ENCODE peak calls at places on chromosomes 4 and X, in five cellular contexts. B, X, Y, D and T are unnamed samples.
A peak's percentile ranks its signal among the peaks of the same experiment; 100 is the strongest.

GRCh38 chr4:107913283-107913899 is 18.0 kb upstream of the CYP2U1 start:
- DNase-seq in Y (peak; percentile 83), B (no peak), X (peak; percentile 50), D (no peak), T (peak; percentile 48)

GRCh38 chr4:168645933-168646768 is 149.3 kb downstream of the PALLD start:
- DNase-seq in D (no peak), Y (no peak), X (no peak), B (no peak), T (no peak)

GRCh38 chrX:151790421-151791160 is 56.0 kb downstream of the CNGA2 start:
- DNase-seq in X (no peak), Y (no peak), B (no peak), D (no peak), T (peak; percentile 1)

GRCh38 chr4:93299116-93299515 is 529.4 kb upstream of the ATOH1 start:
- DNase-seq in Y (no peak), B (no peak), X (no peak), D (no peak), T (no peak)

GRCh38 chr4:102196221-102196620 is 149.1 kb downstream of the SLC39A8 start:
- DNase-seq in Y (peak; percentile 53), D (no peak), X (no peak), B (no peak), T (no peak)

GRCh38 chr4:22607382-22607781 is 85.4 kb upstream of the GBA3 start:
- DNase-seq in X (peak; percentile 23), Y (peak; percentile 68), D (no peak), B (no peak), T (peak; percentile 41)

GRCh38 chrX:154827624-154828408 is 6.6 kb downstream of the SMIM9 start:
- DNase-seq in X (no peak), D (no peak), B (no peak), Y (no peak), T (no peak)

GRCh38 chr4:94372579-94372978 is 29.9 kb upstream of the HPGDS start:
- DNase-seq in X (no peak), Y (no peak), D (no peak), B (no peak), T (no peak)

GRCh38 chr4:113300384-113301011 is 251.0 kb downstream of the ANK2 start:
- DNase-seq in D (no peak), Y (peak; percentile 89), B (no peak), X (peak; percentile 11), T (peak; percentile 77)

GRCh38 chrX:153318811-153319210 is 2.8 kb downstream of the PNMA6F start:
- DNase-seq in Y (no peak), D (no peak), X (no peak), B (no peak), T (no peak)

GRCh38 chr4:30716158-30716557 is 4.0 kb upstream of the PCDH7 start:
- DNase-seq in D (no peak), X (no peak), B (no peak), Y (peak; percentile 38), T (peak; percentile 68)

GRCh38 chr4:175874290-175874689 is 62.2 kb upstream of the GPM6A start:
- DNase-seq in X (no peak), D (no peak), Y (no peak), B (no peak), T (no peak)

GRCh38 chrX:24282381-24283121 is 31.3 kb downstream of the SUPT20HL2 start:
- DNase-seq in B (no peak), X (no peak), D (no peak), Y (no peak), T (peak; percentile 19)

GRCh38 chr4:115678425-115678941 is 565.1 kb upstream of the NDST4 start:
- DNase-seq in X (no peak), D (no peak), Y (no peak), B (no peak), T (no peak)

GRCh38 chr4:14434483-14434882 is 567.8 kb upstream of the CPEB2 start:
- DNase-seq in D (no peak), X (no peak), Y (peak; percentile 27), B (no peak), T (no peak)
- H3K4me3 ChIP-seq in D (no peak overlapping the region), X (no peak overlapping the region), Y (no peak overlapping the region), B (no peak overlapping the region), T (no peak overlapping the region)

GRCh38 chr4:16897991-16898827 is at the start of gene LDB2:
- DNase-seq in D (no peak), X (peak; percentile 75), B (no peak), Y (no peak), T (peak; percentile 92)
- H3K4me3 ChIP-seq in D (no peak within 1 kb of the TSS), X (peak within 1 kb of the TSS; percentile 78), B (peak within 1 kb of the TSS; percentile 69), Y (no peak within 1 kb of the TSS), T (peak within 1 kb of the TSS; percentile 86)

DNA sequence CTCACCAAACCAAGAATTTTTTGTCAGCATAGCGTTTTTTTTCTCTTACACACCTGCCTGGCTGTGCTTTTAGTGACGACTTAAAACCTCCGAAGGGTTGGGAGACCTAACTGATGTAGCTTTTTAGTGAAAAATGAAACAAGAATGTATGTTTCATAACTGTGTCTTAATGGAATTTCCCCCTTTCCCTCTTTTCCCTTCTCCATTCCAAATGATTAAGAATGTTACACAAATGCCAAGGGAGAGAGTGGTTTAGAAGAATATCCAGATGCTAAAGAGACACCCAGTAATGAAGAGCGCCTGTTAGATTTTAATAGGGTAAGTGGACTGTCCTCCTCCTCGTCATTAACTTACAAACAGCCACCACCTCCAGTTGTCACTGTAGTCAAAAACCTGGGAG is 33.2 kb upstream of the TBC1D14 start:
- DNase-seq in B (no peak), Y (no peak), D (no peak), X (no peak), T (peak; percentile 57)
- H3K4me3 ChIP-seq in B (no peak overlapping the region), Y (no peak overlapping the region), D (no peak overlapping the region), X (no peak overlapping the region), T (no peak overlapping the region)

GRCh38 chr4:186298034-186298647 is 32.2 kb downstream of the F11 start:
- DNase-seq in B (no peak), D (no peak), X (no peak), Y (no peak), T (no peak)
- H3K4me3 ChIP-seq in B (no peak overlapping the region), D (no peak overlapping the region), X (no peak overlapping the region), Y (no peak overlapping the region), T (no peak overlapping the region)

DNA sequence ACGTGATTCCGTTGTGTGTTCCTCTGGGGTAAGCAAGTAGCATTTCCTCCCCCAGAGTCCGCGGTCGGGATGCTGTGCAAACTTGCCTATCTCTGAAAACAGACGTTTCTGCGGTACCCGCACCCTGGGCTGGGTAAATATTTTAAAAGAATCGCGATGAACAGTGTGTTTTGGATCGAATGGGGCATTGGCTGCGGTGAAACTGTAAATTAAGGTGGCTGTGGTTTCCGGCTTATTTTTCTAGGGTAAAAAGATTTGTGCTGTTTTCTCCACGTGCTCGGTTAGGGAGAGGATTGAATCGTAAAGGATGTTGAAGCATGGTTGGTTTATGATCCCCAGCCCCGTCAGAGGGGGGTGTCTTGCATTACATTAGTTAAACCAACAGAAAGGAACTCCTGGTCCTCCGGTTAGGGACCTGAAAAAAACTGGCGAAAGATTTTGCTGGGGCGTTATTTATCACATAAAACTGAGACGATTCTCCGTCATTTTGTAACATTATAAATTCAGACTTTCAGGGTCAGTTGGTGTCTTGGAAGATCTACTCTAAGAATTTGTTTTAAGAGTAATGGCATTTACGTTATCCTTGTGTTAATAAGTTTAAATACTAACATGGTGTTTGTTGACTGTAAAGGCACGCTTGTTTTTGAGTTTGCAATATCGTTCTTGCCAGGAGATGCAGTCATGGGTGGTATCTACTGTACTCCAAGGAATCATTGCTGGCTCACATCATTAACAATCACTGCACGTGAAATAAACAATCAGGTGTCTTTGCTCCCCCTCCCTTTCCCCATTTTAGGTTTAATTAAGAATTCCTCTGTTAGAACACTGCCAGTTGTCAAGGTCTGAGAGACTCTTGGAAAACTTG is 1.4 kb downstream of the HHIP start:
- DNase-seq in Y (peak; percentile 23), D (no peak), B (no peak), X (no peak), T (peak; percentile 68)
- H3K4me3 ChIP-seq in Y (peak overlapping the region; percentile 30), D (peak overlapping the region; percentile 41), B (peak overlapping the region; percentile 80), X (peak overlapping the region; percentile 80), T (peak overlapping the region; percentile 68)

GRCh38 chr4:122914292-122914904 is 8.0 kb downstream of the NUDT6 start:
- DNase-seq in D (no peak), Y (peak; percentile 70), B (no peak), X (peak; percentile 29), T (peak; percentile 76)
- H3K4me3 ChIP-seq in D (no peak overlapping the region), Y (no peak overlapping the region), B (no peak overlapping the region), X (peak overlapping the region; percentile 11), T (peak overlapping the region; percentile 5)

DNA sequence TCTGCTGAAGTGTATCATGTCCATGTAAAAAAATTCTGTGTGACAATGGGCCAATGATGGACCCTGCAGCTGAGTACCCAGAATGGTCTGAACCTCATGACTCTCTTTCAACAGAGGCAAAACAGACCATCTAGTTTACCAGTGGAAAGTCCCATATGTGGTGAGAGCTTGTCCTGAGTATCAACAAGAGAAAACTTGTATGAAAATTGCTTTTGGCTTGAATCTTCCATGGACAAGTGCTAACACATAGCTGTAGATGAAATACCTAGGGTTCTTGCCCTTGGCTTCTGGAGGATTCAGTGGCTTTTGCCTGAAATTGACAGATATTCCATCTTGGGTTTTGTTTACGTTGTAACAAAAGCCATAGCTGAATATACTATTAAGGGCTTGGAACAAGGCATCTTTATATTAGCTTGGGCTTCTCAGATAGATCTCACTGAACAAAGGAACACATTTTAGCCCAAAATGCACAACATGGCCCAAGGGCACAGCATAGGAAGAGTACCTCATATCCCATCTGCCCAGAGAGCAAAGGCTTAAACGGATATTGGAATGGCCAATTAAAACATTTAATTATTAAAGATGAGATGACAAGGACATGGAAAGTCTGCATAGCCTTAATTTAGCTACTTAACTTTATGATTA is 128.5 kb upstream of the HPGD start:
- DNase-seq in X (no peak), D (no peak), Y (peak; percentile 75), B (no peak), T (no peak)
- H3K4me3 ChIP-seq in X (no peak overlapping the region), D (no peak overlapping the region), Y (no peak overlapping the region), B (no peak overlapping the region), T (no peak overlapping the region)

GRCh38 chrX:135522878-135523693 is 2.6 kb downstream of the INTS6L start:
- DNase-seq in X (no peak), Y (no peak), B (no peak), D (no peak), T (peak; percentile 0)
- H3K4me3 ChIP-seq in X (peak overlapping the region; percentile 7), Y (no peak overlapping the region), B (peak overlapping the region; percentile 79), D (peak overlapping the region; percentile 46), T (peak overlapping the region; percentile 26)

DNA sequence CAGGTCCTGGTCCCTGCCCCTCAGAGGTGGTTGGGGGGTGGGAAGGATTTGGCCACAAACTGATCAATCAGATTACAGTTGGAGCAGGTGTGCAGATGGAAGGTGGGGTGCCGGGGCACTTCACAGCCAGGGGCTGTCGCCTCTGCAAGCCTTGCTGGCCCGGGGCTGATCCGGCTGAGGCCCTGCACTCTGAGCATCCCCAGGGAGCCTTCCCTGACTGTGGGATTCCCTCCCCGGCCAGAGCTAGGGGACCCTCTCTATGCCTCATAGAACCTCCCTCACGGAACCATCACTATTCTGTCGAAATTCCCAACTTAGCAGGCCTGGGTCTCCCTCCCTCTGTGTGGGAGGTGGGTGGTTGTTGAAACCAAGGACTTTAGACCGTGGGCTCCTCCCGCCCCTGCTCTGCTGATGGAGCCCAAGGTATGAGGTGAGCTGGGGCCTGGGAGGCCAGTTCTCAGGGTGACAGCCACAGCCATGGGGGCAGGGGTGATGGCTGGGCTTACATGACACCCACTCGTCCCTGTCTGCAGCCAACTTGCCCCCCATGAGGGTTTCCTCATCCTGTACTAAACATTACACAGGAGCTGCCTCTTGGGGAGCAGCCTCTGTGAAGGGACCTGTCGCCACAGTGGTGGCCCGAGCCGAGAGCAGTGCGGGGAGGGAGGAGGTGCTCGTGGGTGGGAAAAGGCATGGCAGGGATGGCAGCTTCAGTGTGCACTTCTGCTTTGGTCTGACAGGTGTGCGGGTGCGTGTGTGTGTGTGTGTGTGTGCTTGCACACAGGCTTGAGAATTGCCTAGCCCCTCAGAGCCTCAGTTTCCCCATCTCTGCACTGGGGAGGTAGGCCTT is 3.7 kb downstream of the SH3TC1 start:
- DNase-seq in B (no peak), Y (no peak), D (no peak), X (no peak), T (no peak)
- H3K4me3 ChIP-seq in B (no peak overlapping the region), Y (no peak overlapping the region), D (no peak overlapping the region), X (no peak overlapping the region), T (no peak overlapping the region)